ENCODE peak calls at places on chromosomes 11 and 22, in four cellular contexts. Y, T, R and Z are unnamed samples. For H3K27me3, the result is how much of the 10 kb centered on the place peaks cover.

GRCh38 chr22:28014141-28015055 is 95.3 kb upstream of the PITPNB start:
- DNase-seq in Y (no peak), T (peak), R (no peak), Z (no peak)

GRCh38 chr22:33470456-33470855 is 412.3 kb upstream of the SYN3 start:
- DNase-seq in Y (no peak), T (no peak), R (no peak), Z (no peak)

GRCh38 chr11:78221396-78222315 is 32.9 kb downstream of the USP35 start:
- DNase-seq in Y (no peak), T (no peak), R (no peak), Z (no peak)

GRCh38 chr22:46089426-46090041 is 60.8 kb upstream of the PPARA start:
- DNase-seq in Y (no peak), T (no peak), R (no peak), Z (peak)

GRCh38 chr11:122099345-122100045 is 16.5 kb downstream of the BLID start:
- DNase-seq in Y (peak), T (no peak), R (no peak), Z (peak)

GRCh38 chr11:104432526-104432925 is 268.6 kb upstream of the PDGFD start:
- DNase-seq in Y (no peak), T (no peak), R (no peak), Z (no peak)

GRCh38 chr11:18321622-18321990 is 334 bp downstream of the HPS5 start:
- DNase-seq in Y (no peak), T (no peak), R (no peak), Z (no peak)

GRCh38 chr11:46050652-46051051 is 70.6 kb downstream of the PHF21A start:
- DNase-seq in Y (no peak), T (no peak), R (no peak), Z (no peak)

GRCh38 chr11:47377571-47378010 is 756 bp downstream of the SPI1 start:
- DNase-seq in Y (no peak), T (no peak), R (peak), Z (no peak)

GRCh38 chr11:14902650-14903350 is 10.8 kb upstream of the CYP2R1 start:
- DNase-seq in Y (peak), T (no peak), R (no peak), Z (no peak)

GRCh38 chr11:57360991-57361390 is 20.0 kb downstream of the PRG3 start:
- DNase-seq in Y (no peak), T (no peak), R (no peak), Z (no peak)

GRCh38 chr22:44259366-44260215 is 53.2 kb downstream of the SHISAL1 start:
- DNase-seq in Y (no peak), T (peak), R (no peak), Z (peak)

GRCh38 chr11:67177399-67178281 is 58.6 kb downstream of the KDM2A start:
- DNase-seq in Y (no peak), T (no peak), R (no peak), Z (no peak)

GRCh38 chr11:64655901-64656601 is 65.0 kb downstream of the SLC22A12 start:
- DNase-seq in Y (no peak), T (no peak), R (no peak), Z (no peak)
- H3K4me3 ChIP-seq in Y (no peak), T (no peak), R (no peak), Z (no peak)

GRCh38 chr11:1842149-1843097 is 3.6 kb downstream of the TNNI2 start:
- DNase-seq in Y (no peak), T (no peak), R (no peak), Z (no peak)
- H3K27ac ChIP-seq in Y (no peak), T (no peak), R (no peak), Z (no peak)

GRCh38 chr11:64735860-64736259 is 8.1 kb downstream of the RASGRP2 start:
- DNase-seq in Y (no peak), T (no peak), R (no peak), Z (no peak)
- H3K27me3 ChIP-seq in Y (half or more), T (under half), R (under half), Z (under half)

GRCh38 chr22:39240841-39241631 is 3.7 kb downstream of the PDGFB start:
- DNase-seq in Y (peak), T (peak), R (peak), Z (no peak)
- H3K4me3 ChIP-seq in Y (no peak), T (peak), R (no peak), Z (no peak)

DNA sequence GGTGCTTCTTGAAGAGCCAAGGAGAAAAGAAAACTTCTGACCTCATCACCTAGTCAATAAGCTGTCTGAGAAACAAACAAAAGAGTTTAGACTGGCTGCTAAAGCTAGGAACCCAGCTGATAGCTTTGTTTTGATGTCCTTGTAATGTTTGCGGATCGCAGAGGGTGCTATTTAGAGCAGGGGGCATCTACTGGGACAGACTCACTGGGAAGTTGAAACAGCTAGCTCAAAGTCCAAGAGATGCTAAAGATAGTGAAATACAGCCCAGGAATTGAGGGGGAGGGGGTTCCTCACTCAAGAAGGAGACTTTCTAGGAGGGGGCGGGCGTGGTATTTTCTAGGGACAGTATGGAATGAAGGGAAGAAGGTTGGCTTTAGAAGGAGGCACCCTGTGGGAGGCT is 18.9 kb downstream of the ZBTB16 start:
- DNase-seq in Y (no peak), T (no peak), R (peak), Z (no peak)
- H3K27ac ChIP-seq in Y (no peak), T (peak), R (peak), Z (peak)

GRCh38 chr11:5749836-5750235 is 4.2 kb upstream of the OR52N4 start:
- DNase-seq in Y (no peak), T (no peak), R (no peak), Z (no peak)
- H3K27me3 ChIP-seq in Y (under half), T (under half), R (under half), Z (under half)

GRCh38 chr11:34356130-34356529 is 1.7 kb downstream of the ABTB2 start:
- DNase-seq in Y (no peak), T (no peak), R (no peak), Z (no peak)
- H3K4me3 ChIP-seq in Y (peak), T (peak), R (peak), Z (peak)